ENCODE peak calls at places on chromosomes 5 and 9, in five cellular contexts. E is tibial nerve, C is K562, F is vagina, K is heart left ventricle. O is an unnamed sample. For H3K4me1, the result is how much of the 10 kb centered on the place peaks cover.

GRCh38 chr9:137055385-137056364 is 1.8 kb upstream of the ENTPD2 start:
- DNase-seq in F (no peak), C (no peak), K (peak), E (peak), O (peak)

GRCh38 chr5:132260051-132260450 is 2.6 kb downstream of the PDLIM4 start:
- DNase-seq in E (no peak), C (no peak), F (peak), K (no peak), O (no peak)

GRCh38 chr5:6379246-6379645 is 899 bp upstream of the MED10 start:
- DNase-seq in E (no peak), F (peak), K (no peak), C (peak), O (no peak)

GRCh38 chr9:21991039-21991959 is 2.9 kb downstream of the CDKN2A start:
- DNase-seq in K (no peak), C (no peak), F (no peak), E (no peak), O (no peak)

GRCh38 chr9:98530275-98530674 is 178.5 kb downstream of the GABBR2 start:
- DNase-seq in E (no peak), K (no peak), F (no peak), C (no peak), O (no peak)

GRCh38 chr5:16970826-16971225 is 34.7 kb upstream of the MYO10 start:
- DNase-seq in C (no peak), F (no peak), K (no peak), E (no peak), O (no peak)

GRCh38 chr5:1770443-1770802 is 29.2 kb downstream of the MRPL36 start:
- DNase-seq in K (no peak), E (no peak), F (no peak), C (no peak), O (no peak)

GRCh38 chr5:98772415-98773213 is 849 bp upstream of the RGMB start:
- DNase-seq in C (no peak), K (peak), E (no peak), F (no peak), O (peak)

GRCh38 chr5:34522599-34523381 is 133.3 kb upstream of the RAI14 start:
- DNase-seq in K (no peak), C (peak), E (peak), F (no peak), O (peak)

GRCh38 chr9:112757300-112757883 is 6.8 kb downstream of the SNX30 start:
- DNase-seq in C (no peak), E (no peak), K (no peak), F (no peak), O (no peak)

GRCh38 chr5:171681667-171682066 is 104.0 kb upstream of the SMIM23 start:
- DNase-seq in K (no peak), E (no peak), C (no peak), F (no peak), O (no peak)

GRCh38 chr9:113705938-113706519 is 170.1 kb upstream of the ZNF618 start:
- DNase-seq in K (no peak), F (no peak), C (no peak), E (no peak), O (no peak)

GRCh38 chr5:181283347-181283746 is 22.4 kb upstream of the TRIM52 start:
- DNase-seq in E (no peak), F (peak), K (no peak), C (no peak), O (no peak)

GRCh38 chr9:137064027-137064879 is 6.1 kb downstream of the SAPCD2 start:
- DNase-seq in K (peak), C (peak), E (peak), F (no peak), O (no peak)

GRCh38 chr5:32446660-32447059 is 2.1 kb upstream of the ZFR start:
- DNase-seq in K (no peak), C (no peak), F (no peak), E (no peak), O (no peak)

GRCh38 chr9:6620796-6621195 is 24.7 kb downstream of the GLDC start:
- DNase-seq in K (no peak), F (no peak), E (no peak), C (no peak), O (no peak)
- TF ChIP-seq CTCF in K (no peak), F (no peak), E (no peak), C (no peak), O (no peak)

GRCh38 chr5:142364251-142365145 is 39.7 kb upstream of the SPRY4 start:
- DNase-seq in C (peak), F (no peak), K (peak), E (peak), O (peak)
- TF ChIP-seq POLR2A in C (peak), F (no peak), K (no peak), E (peak), O (no peak)

DNA sequence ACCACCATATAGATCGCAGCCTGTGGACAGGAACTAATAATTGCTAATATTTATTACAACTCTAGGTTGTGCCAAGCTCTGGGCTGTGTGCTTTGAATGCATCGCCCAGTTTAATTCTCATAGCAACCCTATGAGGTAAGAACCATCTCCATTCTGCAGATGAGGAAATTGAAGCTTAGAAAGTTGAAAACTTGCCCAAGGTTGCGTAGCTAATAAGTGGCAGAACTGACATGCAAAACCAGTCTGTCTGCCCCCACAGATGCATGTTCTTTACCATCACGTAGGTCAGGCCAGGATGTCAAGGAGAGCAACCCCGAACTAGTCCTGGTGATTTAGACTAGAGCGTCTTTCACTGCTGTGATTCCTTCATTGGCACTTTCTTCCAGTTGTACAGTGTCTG is 15.6 kb downstream of the WWC1 start:
- DNase-seq in F (no peak), K (no peak), C (no peak), E (no peak), O (no peak)
- H3K4me1 ChIP-seq in F (under half), K (under half), C (under half), E (under half), O (under half)

GRCh38 chr5:97425511-97425910 is 242.5 kb upstream of the RIOK2 start:
- DNase-seq in F (no peak), E (no peak), C (no peak), K (no peak), O (no peak)

GRCh38 chr5:97422678-97423077 is 239.6 kb upstream of the RIOK2 start:
- DNase-seq in E (no peak), F (no peak), C (no peak), K (no peak), O (no peak)

GRCh38 chr5:97427235-97427634 is 244.2 kb upstream of the RIOK2 start:
- DNase-seq in E (no peak), C (no peak), F (no peak), K (no peak), O (no peak)
- TF ChIP-seq CTCF in E (no peak), C (no peak), F (no peak), K (no peak), O (no peak)

DNA sequence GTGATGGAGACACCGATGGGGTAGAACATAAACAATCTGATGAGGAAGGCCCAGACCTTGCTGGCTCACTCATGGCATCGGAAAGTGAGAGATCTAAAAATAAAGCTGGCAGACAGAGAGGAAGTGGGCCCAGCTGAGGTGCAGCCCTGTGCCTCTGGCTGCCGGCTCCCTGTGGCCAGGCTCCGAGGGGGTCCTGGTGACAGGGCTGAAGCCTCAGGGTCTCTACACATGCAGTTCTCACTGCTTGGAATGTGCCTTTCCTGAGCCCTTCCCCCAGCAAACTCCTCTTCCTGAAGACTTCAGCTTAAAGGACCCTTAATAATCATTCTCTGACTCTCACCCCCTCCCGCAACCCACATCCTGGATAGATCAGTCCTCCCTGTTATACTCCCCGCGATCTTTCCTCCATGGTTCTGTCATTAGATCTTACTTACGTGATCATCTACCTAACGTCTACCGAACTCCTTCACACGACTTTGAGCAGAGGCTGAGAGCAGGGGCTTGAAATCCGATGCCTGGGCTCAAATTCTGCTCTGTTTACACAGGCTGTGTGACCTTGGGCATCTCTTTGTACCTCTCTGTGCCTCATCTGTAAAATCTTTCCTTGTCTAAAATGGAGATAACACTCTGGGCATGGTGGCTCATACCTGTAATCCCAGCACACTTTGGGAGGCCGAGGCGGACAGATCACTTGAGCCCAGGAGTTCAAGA is 33.1 kb upstream of the CRB2 start:
- DNase-seq in K (no peak), E (no peak), F (no peak), C (no peak), O (no peak)
- TF ChIP-seq POLR2A in K (no peak), E (no peak), F (no peak), C (no peak), O (no peak)

GRCh38 chr5:164672190-164672589 is 1166.8 kb downstream of the MAT2B start:
- DNase-seq in F (no peak), C (no peak), K (no peak), E (no peak), O (no peak)
- H3K4me1 ChIP-seq in F (under half), C (under half), K (under half), E (under half), O (under half)

DNA sequence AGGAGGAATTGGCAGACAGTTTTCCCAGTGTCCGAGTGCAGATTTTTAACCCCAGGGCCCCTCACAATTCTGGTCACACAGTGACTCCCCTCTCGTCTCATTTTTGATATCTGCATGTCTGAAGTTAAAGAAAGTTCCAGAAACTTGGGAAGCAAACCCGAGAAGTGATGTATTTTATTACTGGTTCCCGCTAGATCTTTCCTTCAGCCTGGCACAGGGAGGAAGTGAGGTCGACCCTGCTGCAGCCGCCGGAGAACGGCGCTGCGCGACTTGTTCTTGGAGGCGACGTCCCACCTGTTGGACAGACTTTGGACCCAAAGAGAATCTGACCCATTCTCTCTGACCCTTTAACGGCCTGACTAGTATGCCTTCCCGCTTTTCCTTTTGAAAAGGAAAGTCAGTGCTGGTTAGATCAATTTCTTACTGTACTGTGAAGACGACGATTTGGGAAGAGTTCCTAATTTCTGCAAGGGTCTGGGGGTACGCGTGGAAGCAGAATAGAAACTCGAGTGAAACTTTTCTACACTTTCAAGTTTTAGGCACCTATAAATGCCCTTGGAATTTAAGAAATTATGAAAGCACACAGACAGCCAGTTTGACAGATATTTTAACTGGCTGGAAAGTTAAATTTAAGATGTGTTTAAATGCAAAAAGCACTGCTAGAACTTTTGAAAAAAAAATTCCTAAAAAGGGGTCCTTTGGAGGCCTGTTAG is 748 bp downstream of the OTULIN start:
- DNase-seq in E (no peak), F (no peak), K (peak), C (peak), O (no peak)
- TF ChIP-seq CTCF in E (no peak), F (no peak), K (no peak), C (peak), O (no peak)

GRCh38 chr5:81426347-81426746 is 32.4 kb upstream of the ACOT12 start:
- DNase-seq in K (no peak), C (no peak), F (no peak), E (no peak), O (no peak)
- TF ChIP-seq POLR2A in K (no peak), C (no peak), F (no peak), E (no peak), O (no peak)

DNA sequence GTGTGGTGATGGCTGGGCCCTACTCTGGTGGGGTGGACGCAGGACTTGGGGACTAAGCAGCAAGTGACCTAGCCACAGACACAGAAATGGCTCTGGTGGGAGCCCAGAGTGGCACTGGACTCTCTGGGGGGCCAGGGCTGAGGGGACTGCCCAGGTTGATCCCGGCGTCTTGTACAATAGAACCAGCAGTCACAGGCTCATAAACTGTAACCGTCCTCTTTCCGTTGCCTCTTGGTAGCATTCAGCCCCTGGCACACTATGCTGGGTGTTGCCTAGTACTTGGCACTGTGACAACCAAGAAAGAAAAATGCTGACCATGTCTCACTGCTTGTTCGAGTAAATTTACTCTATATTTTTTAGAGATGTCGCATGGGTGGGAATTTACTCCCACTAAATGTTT is 80.5 kb downstream of the DAB2IP start:
- DNase-seq in F (no peak), E (no peak), C (no peak), K (no peak), O (no peak)
- H3K4me1 ChIP-seq in F (half or more), E (half or more), C (under half), K (half or more), O (half or more)